ENCODE peak calls at places on chromosomes 4 and X, in six cellular contexts. One of them, this sample, is unnamed.

GRCh38 chr4:6201580-6202091 is 1.3 kb upstream of the JAKMIP1 start:
- DNase-seq in germinal center: peak
- DNase-seq in ACHN: no peak
- DNase-seq in sciatic nerve: peak
- DNase-seq in neural progenitor cell: no peak
- DNase-seq in sigmoid colon: peak
- DNase-seq in this sample: no peak

GRCh38 chr4:3322059-3322550 is 29.3 kb downstream of the RGS12 start:
- DNase-seq in sigmoid colon: no peak
- DNase-seq in germinal center: no peak
- DNase-seq in neural progenitor cell: peak
- DNase-seq in ACHN: no peak
- DNase-seq in sciatic nerve: no peak
- DNase-seq in this sample: no peak

GRCh38 chrX:153726286-153727107 is 1.8 kb downstream of the ABCD1 start:
- DNase-seq in ACHN: peak
- DNase-seq in neural progenitor cell: peak
- DNase-seq in sigmoid colon: peak
- DNase-seq in germinal center: peak
- DNase-seq in sciatic nerve: no peak
- DNase-seq in this sample: peak

GRCh38 chr4:184792950-184793555 is 32.7 kb downstream of the ACSL1 start:
- DNase-seq in sigmoid colon: no peak
- DNase-seq in ACHN: peak
- DNase-seq in sciatic nerve: no peak
- DNase-seq in germinal center: no peak
- DNase-seq in neural progenitor cell: no peak
- DNase-seq in this sample: peak

GRCh38 chr4:90745176-90745575 is 618.0 kb downstream of the CCSER1 start:
- DNase-seq in sciatic nerve: no peak
- DNase-seq in sigmoid colon: no peak
- DNase-seq in germinal center: no peak
- DNase-seq in neural progenitor cell: no peak
- DNase-seq in ACHN: no peak
- DNase-seq in this sample: no peak

GRCh38 chr4:80216100-80216761 is 18.9 kb downstream of the PRDM8 start:
- DNase-seq in sciatic nerve: no peak
- DNase-seq in neural progenitor cell: no peak
- DNase-seq in germinal center: no peak
- DNase-seq in sigmoid colon: no peak
- DNase-seq in ACHN: no peak
- DNase-seq in this sample: no peak

GRCh38 chrX:44344194-44344593 is 722 bp upstream of the EFHC2 start:
- DNase-seq in germinal center: peak
- DNase-seq in ACHN: no peak
- DNase-seq in neural progenitor cell: no peak
- DNase-seq in sigmoid colon: no peak
- DNase-seq in sciatic nerve: no peak
- DNase-seq in this sample: peak

GRCh38 chrX:134633832-134634231 is 24.4 kb downstream of the PLAC1 start:
- DNase-seq in sigmoid colon: no peak
- DNase-seq in ACHN: no peak
- DNase-seq in sciatic nerve: no peak
- DNase-seq in neural progenitor cell: no peak
- DNase-seq in germinal center: no peak
- DNase-seq in this sample: no peak

GRCh38 chr4:100795581-100795980 is 277.8 kb upstream of the EMCN start:
- DNase-seq in neural progenitor cell: no peak
- DNase-seq in ACHN: no peak
- DNase-seq in sigmoid colon: no peak
- DNase-seq in germinal center: no peak
- DNase-seq in sciatic nerve: no peak
- DNase-seq in this sample: no peak

GRCh38 chr4:2545321-2546013 is 9.0 kb downstream of the FAM193A start:
- DNase-seq in ACHN: no peak
- DNase-seq in neural progenitor cell: no peak
- DNase-seq in sigmoid colon: no peak
- DNase-seq in germinal center: no peak
- DNase-seq in sciatic nerve: no peak
- DNase-seq in this sample: no peak

GRCh38 chr4:138039010-138039409 is 203.1 kb downstream of the SLC7A11 start:
- DNase-seq in neural progenitor cell: no peak
- DNase-seq in sciatic nerve: no peak
- DNase-seq in germinal center: no peak
- DNase-seq in ACHN: no peak
- DNase-seq in sigmoid colon: no peak
- DNase-seq in this sample: no peak

GRCh38 chr4:72397314-72397713 is 171.7 kb downstream of the ADAMTS3 start:
- DNase-seq in sigmoid colon: no peak
- DNase-seq in neural progenitor cell: no peak
- DNase-seq in ACHN: no peak
- DNase-seq in germinal center: no peak
- DNase-seq in sciatic nerve: no peak
- DNase-seq in this sample: no peak

GRCh38 chr4:23788460-23788859 is 101.4 kb downstream of the PPARGC1A start:
- DNase-seq in ACHN: no peak
- DNase-seq in germinal center: no peak
- DNase-seq in neural progenitor cell: no peak
- DNase-seq in sigmoid colon: no peak
- DNase-seq in sciatic nerve: no peak
- DNase-seq in this sample: no peak

This sample was measured in HL-60.